ENCODE peak calls at places on chromosomes 5 and 9, in eight cellular contexts. X is PC-3, M is body of pancreas, C is mammary epithelial cell, I is left ventricle myocardium inferior, G is heart right ventricle, T is astrocyte, Z is A549. A is an unnamed sample.

GRCh38 chr5:82467006-82467561 is 188.9 kb upstream of the RPS23 start:
- DNase-seq in T (no peak), I (no peak), Z (no peak), C (no peak), X (no peak), M (no peak), G (no peak), A (peak; percentile 56)

GRCh38 chr9:136804509-136805206 is 3.1 kb upstream of the RABL6 start:
- DNase-seq in T (no peak), X (no peak), C (no peak), G (no peak), Z (no peak), I (no peak), M (peak; percentile 21), A (no peak)

GRCh38 chr5:72110401-72111013 is 3.2 kb downstream of the MAP1B start:
- DNase-seq in C (no peak), G (peak; percentile 7), Z (no peak), T (no peak), X (no peak), I (no peak), M (no peak), A (no peak)

GRCh38 chr9:108885643-108886348 is 23.7 kb downstream of the ACTL7A start:
- DNase-seq in Z (peak; percentile 52), M (peak; percentile 87), I (no peak), X (peak; percentile 80), T (peak; percentile 62), C (peak; percentile 80), G (peak; percentile 20), A (peak; percentile 75)

GRCh38 chr9:16727452-16728127 is 142.9 kb downstream of the BNC2 start:
- DNase-seq in X (no peak), C (no peak), I (no peak), Z (no peak), M (no peak), T (no peak), G (no peak), A (no peak)

GRCh38 chr5:145429170-145429569 is 406.0 kb downstream of the PRELID2 start:
- DNase-seq in T (no peak), C (no peak), I (no peak), X (no peak), Z (no peak), G (no peak), M (no peak), A (no peak)

GRCh38 chr5:66498791-66499207 is 97.4 kb upstream of the MAST4 start:
- DNase-seq in I (no peak), M (no peak), X (peak; percentile 10), G (peak; percentile 34), C (peak; percentile 42), T (peak; percentile 22), Z (no peak), A (peak; percentile 8)

GRCh38 chr9:129211686-129212085 is 33.6 kb upstream of the IER5L start:
- DNase-seq in Z (no peak), M (no peak), G (no peak), X (no peak), I (no peak), C (no peak), T (no peak), A (no peak)

GRCh38 chr5:113971454-113971853 is 390.4 kb upstream of the KCNN2 start:
- DNase-seq in G (no peak), M (no peak), C (no peak), I (no peak), T (no peak), Z (no peak), X (no peak), A (no peak)

GRCh38 chr9:128828719-128829452 is 708 bp downstream of the SPOUT1 start:
- DNase-seq in C (peak; percentile 16), I (no peak), X (no peak), M (no peak), T (no peak), Z (no peak), G (no peak), A (no peak)

GRCh38 chr5:151100690-151101089 is 19.9 kb upstream of the TNIP1 start:
- DNase-seq in I (no peak), G (no peak), Z (no peak), M (no peak), X (no peak), T (no peak), C (no peak), A (no peak)

GRCh38 chr9:122338536-122338935 is 32.3 kb upstream of the PTGS1 start:
- DNase-seq in C (no peak), Z (no peak), I (no peak), G (no peak), X (no peak), T (no peak), M (no peak), A (no peak)

GRCh38 chr9:107492381-107492780 is 2.8 kb upstream of the KLF4 start:
- DNase-seq in M (no peak), I (no peak), X (peak; percentile 35), G (no peak), C (no peak), Z (no peak), T (no peak), A (no peak)

GRCh38 chr5:137714931-137715330 is 21.0 kb downstream of the KLHL3 start:
- DNase-seq in M (no peak), C (no peak), T (no peak), Z (no peak), G (no peak), X (no peak), I (no peak), A (no peak)

GRCh38 chr9:106468431-106468830 is 394.5 kb upstream of the ZNF462 start:
- DNase-seq in I (no peak), M (no peak), G (no peak), X (no peak), C (peak; percentile 56), T (no peak), Z (no peak), A (no peak)

GRCh38 chr5:151699071-151699901 is 12.6 kb upstream of the SPARC start:
- DNase-seq in Z (peak; percentile 61), M (peak; percentile 29), G (peak; percentile 77), I (peak; percentile 83), C (peak; percentile 83), T (peak; percentile 98), X (peak; percentile 85), A (peak; percentile 98)

GRCh38 chr5:14216902-14217301 is 73.8 kb downstream of the TRIO start:
- DNase-seq in C (no peak), G (no peak), T (peak; percentile 73), X (no peak), Z (no peak), M (no peak), I (no peak), A (no peak)

GRCh38 chr5:36734422-36734821 is 128.0 kb downstream of the SLC1A3 start:
- DNase-seq in Z (no peak), X (peak; percentile 58), C (peak; percentile 10), M (no peak), G (no peak), T (peak; percentile 6), I (no peak), A (peak; percentile 19)

GRCh38 chr5:95817430-95817829 is 5.1 kb downstream of the GLRX start:
- DNase-seq in Z (no peak), T (peak; percentile 92), G (no peak), C (no peak), M (no peak), I (no peak), X (peak; percentile 92), A (peak; percentile 68)

GRCh38 chr9:105833271-105833975 is 139.1 kb downstream of the TMEM38B start:
- DNase-seq in G (no peak), X (peak; percentile 30), T (peak; percentile 2), C (peak; percentile 20), I (no peak), Z (no peak), M (no peak), A (no peak)

GRCh38 chr9:134328841-134329575 is 2.8 kb downstream of the RXRA start:
- DNase-seq in Z (no peak), I (peak; percentile 68), G (peak; percentile 60), X (no peak), M (peak; percentile 64), C (peak; percentile 14), T (no peak), A (no peak)

GRCh38 chr9:133589454-133590227 is 19.5 kb downstream of the FAM163B start:
- DNase-seq in T (no peak), C (no peak), G (no peak), M (no peak), X (no peak), I (no peak), Z (no peak), A (no peak)

DNA sequence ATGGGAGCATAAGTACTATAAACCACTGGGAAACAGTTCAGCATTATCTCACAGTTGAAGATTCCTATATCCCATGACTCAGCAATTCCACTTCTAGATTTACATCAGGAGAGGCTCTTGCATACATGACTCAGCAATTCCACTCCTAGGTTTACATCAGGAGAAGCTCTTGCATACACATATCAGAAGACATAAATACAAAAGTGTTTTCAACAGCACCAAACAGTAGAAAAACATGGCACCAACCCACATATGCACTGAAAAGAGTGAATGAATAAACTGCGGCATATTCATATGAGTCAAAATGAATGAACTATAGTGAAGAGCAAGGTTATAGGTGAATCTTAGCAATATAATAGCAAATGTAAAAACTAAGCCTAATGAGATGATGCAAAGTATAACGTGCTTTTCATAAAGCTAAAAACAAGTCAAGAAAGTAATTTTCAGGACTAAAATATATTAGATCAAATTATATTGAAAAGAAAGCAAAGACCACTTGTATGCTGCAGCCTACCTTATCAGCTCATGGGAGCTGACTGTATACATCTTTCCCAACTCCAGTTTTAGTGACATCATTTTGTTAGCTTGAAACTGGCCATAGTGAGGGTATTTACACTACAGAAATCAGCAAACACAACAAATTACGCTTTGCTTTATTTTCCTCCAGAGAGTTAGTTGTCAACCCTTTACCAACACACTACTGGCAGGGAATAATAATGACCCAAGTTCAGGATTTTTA is 95.8 kb downstream of the ANKRD18B start:
- DNase-seq in I (no peak), M (no peak), Z (peak; percentile 46), G (no peak), C (peak; percentile 71), X (peak; percentile 72), T (peak; percentile 83), A (peak; percentile 72)
- TF ChIP-seq CTCF in I (no peak), M (no peak), Z (no peak), G (no peak), C (no peak), X (no peak), T (no peak), A (no peak)

DNA sequence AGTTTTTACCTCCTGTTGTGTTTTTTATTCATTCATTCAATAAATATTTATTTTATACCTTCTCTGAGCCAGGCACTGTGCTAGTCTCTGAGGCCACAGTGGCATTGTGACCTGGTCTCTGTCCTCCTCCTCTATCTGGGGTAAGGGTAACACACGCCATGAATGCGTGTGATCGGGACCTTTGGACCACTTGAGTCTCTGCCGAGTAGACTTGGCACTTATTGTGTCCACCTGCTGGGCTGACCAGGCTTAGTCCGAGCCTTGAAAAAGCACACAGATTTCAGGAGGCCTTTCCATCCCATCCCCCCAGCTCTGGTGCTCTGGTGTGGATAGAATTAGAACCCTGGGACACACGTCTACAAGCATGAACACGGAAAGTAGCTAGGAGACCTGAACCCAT is 58.7 kb downstream of the ERGIC1 start:
- DNase-seq in G (no peak), C (no peak), Z (no peak), T (no peak), I (no peak), M (peak; percentile 55), X (no peak), A (no peak)
- H3K27ac ChIP-seq in G (peak overlapping the region; percentile 88), C (no peak overlapping the region), Z (peak overlapping the region; percentile 72), T (peak overlapping the region; percentile 40), I (peak overlapping the region; percentile 92), M (peak overlapping the region; percentile 74), X (no peak overlapping the region), A (peak overlapping the region; percentile 35)

GRCh38 chr5:81334304-81335061 is 33.1 kb downstream of the ZCCHC9 start:
- DNase-seq in G (no peak), T (no peak), C (no peak), I (no peak), Z (no peak), X (no peak), M (no peak), A (no peak)
- H3K4me3 ChIP-seq in G (peak overlapping the region; percentile 15), T (no peak overlapping the region), C (no peak overlapping the region), I (peak overlapping the region; percentile 52), Z (no peak overlapping the region), X (no peak overlapping the region), M (no peak overlapping the region), A (no peak overlapping the region)

GRCh38 chr5:172939045-172939444 is 20.2 kb upstream of the RPL26L1 start:
- DNase-seq in X (peak; percentile 27), I (no peak), M (no peak), T (no peak), C (no peak), Z (no peak), G (no peak), A (no peak)
- TF ChIP-seq CTCF in X (peak; percentile 68), I (peak; percentile 35), M (no peak), T (peak; percentile 22), C (peak; percentile 7), Z (peak; percentile 35), G (peak; percentile 44), A (peak; percentile 68)